ENCODE peak calls at places on chromosomes 2 and 18, in six cellular contexts. R is 8988T; G is GM19239; N is M059J; O is NCI-H82; U is stimulated activated CD4-positive, alpha-beta T cell treated with anti-CD3 and anti-CD28 coated beads, TNF-alpha, amount 100 ng/mL, for 48 hours. D is an unnamed sample.

GRCh38 chr2:54088719-54089118 is 26.7 kb upstream of the ACYP2 start:
- DNase-seq in R (no peak), G (no peak), N (no peak), O (no peak), U (no peak), D (no peak)

GRCh38 chr18:74299746-74300145 is 8.0 kb upstream of the CYB5A start:
- DNase-seq in R (no peak), G (no peak), N (peak; percentile 68), O (no peak), U (no peak), D (peak; percentile 63)

GRCh38 chr2:52964916-52965530 is 802.6 kb upstream of the CHAC2 start:
- DNase-seq in R (no peak), G (no peak), N (no peak), O (no peak), U (no peak), D (no peak)

GRCh38 chr2:180663016-180663471 is 317.4 kb upstream of the UBE2E3 start:
- DNase-seq in R (no peak), G (no peak), N (peak; percentile 34), O (no peak), U (no peak), D (peak; percentile 72)

GRCh38 chr2:105248316-105249070 is 7.0 kb downstream of the GPR45 start:
- DNase-seq in R (no peak), G (no peak), N (no peak), O (no peak), U (no peak), D (no peak)

GRCh38 chr2:234164499-234165409 is 114.3 kb downstream of the SPP2 start:
- DNase-seq in R (no peak), G (peak; percentile 6), N (no peak), O (no peak), U (no peak), D (no peak)

GRCh38 chr18:56576826-56577573 is 61.4 kb downstream of the TXNL1 start:
- DNase-seq in R (no peak), G (no peak), N (no peak), O (peak; percentile 84), U (no peak), D (no peak)

GRCh38 chr18:54210463-54210862 is 14.0 kb downstream of the MBD2 start:
- DNase-seq in R (no peak), G (no peak), N (no peak), O (peak; percentile 6), U (no peak), D (no peak)

GRCh38 chr2:32931945-32932709 is 14.6 kb upstream of the LTBP1 start:
- DNase-seq in R (no peak), G (no peak), N (peak; percentile 61), O (no peak), U (no peak), D (no peak)

GRCh38 chr18:35572644-35573043 is 8.9 kb upstream of the GALNT1 start:
- DNase-seq in R (no peak), G (no peak), N (peak; percentile 15), O (no peak), U (no peak), D (peak; percentile 17)

GRCh38 chr18:5628512-5629255 is 84.9 kb upstream of the EPB41L3 start:
- DNase-seq in R (no peak), G (peak; percentile 22), N (peak; percentile 15), O (no peak), U (no peak), D (no peak)

GRCh38 chr2:165144315-165144714 is 59.5 kb downstream of the SCN3A start:
- DNase-seq in R (no peak), G (no peak), N (no peak), O (peak; percentile 4), U (no peak), D (no peak)

GRCh38 chr2:79235135-79235534 is 75.6 kb upstream of the REG3A start:
- DNase-seq in R (no peak), G (no peak), N (no peak), O (peak; percentile 52), U (no peak), D (no peak)

GRCh38 chr2:202765435-202765834 is 106.1 kb downstream of the ICA1L start:
- DNase-seq in R (no peak), G (no peak), N (no peak), O (no peak), U (no peak), D (peak; percentile 92)

GRCh38 chr18:71902482-71902881 is 641.7 kb downstream of the CBLN2 start:
- DNase-seq in R (no peak), G (no peak), N (no peak), O (no peak), U (no peak), D (no peak)